ENCODE peak calls at places on chromosomes 7 and 10, in six cellular contexts. O is iPS-NIHi11, J is caudate nucleus, D is dermis blood vessel endothelial cell, T is glutamatergic neuron, Q is GM12865. U is an unnamed sample.

GRCh38 chr7:103347507-103348267 is at the start of gene PSMC2:
- DNase-seq in O (peak), J (peak), D (peak), T (peak), Q (peak), U (peak)

GRCh38 chr7:75054744-75055527 is 18.7 kb downstream of the RCC1L start:
- DNase-seq in O (no peak), J (peak), D (peak), T (no peak), Q (no peak), U (no peak)

GRCh38 chr7:130144632-130145171 is 60.5 kb downstream of the TMEM209 start:
- DNase-seq in O (no peak), J (no peak), D (no peak), T (no peak), Q (no peak), U (no peak)

GRCh38 chr7:154569916-154570315 is 433.0 kb downstream of the PAXIP1 start:
- DNase-seq in O (no peak), J (no peak), D (no peak), T (no peak), Q (no peak), U (no peak)

GRCh38 chr10:20795391-20795790 is 101.7 kb downstream of the NEBL start:
- DNase-seq in O (no peak), J (no peak), D (no peak), T (no peak), Q (no peak), U (no peak)

GRCh38 chr10:6494934-6495592 is 85.0 kb downstream of the PRKCQ start:
- DNase-seq in O (no peak), J (no peak), D (no peak), T (no peak), Q (no peak), U (no peak)

GRCh38 chr7:6012355-6013104 is 3.5 kb downstream of the AIMP2 start:
- DNase-seq in O (no peak), J (no peak), D (no peak), T (no peak), Q (no peak), U (peak)

GRCh38 chr7:29480934-29481625 is 82.6 kb upstream of the PRR15 start:
- DNase-seq in O (no peak), J (no peak), D (no peak), T (no peak), Q (no peak), U (no peak)

GRCh38 chr10:132299381-132300336 is 8.1 kb downstream of the STK32C start:
- DNase-seq in O (no peak), J (no peak), D (no peak), T (no peak), Q (no peak), U (no peak)

GRCh38 chr7:6392712-6393666 is 54.8 kb downstream of the DAGLB start:
- DNase-seq in O (no peak), J (no peak), D (peak), T (no peak), Q (peak), U (peak)

GRCh38 chr7:100568936-100569844 is 4.5 kb downstream of the SAP25 start:
- DNase-seq in O (peak), J (peak), D (peak), T (peak), Q (peak), U (peak)

GRCh38 chr10:71471957-71472365 is 75.2 kb downstream of the CDH23 start:
- DNase-seq in O (no peak), J (no peak), D (no peak), T (no peak), Q (no peak), U (no peak)

GRCh38 chr7:106737202-106737562 is 76.2 kb upstream of the CCDC71L start:
- DNase-seq in O (no peak), J (no peak), D (peak), T (no peak), Q (no peak), U (peak)

GRCh38 chr10:60281331-60281730 is 108.3 kb downstream of the ANK3 start:
- DNase-seq in O (no peak), J (no peak), D (peak), T (no peak), Q (no peak), U (no peak)

GRCh38 chr7:65840446-65840845 is 32.4 kb upstream of the VKORC1L1 start:
- DNase-seq in O (peak), J (no peak), D (no peak), T (no peak), Q (peak), U (peak)

GRCh38 chr7:134693256-134693655 is 46.6 kb downstream of the BPGM start:
- DNase-seq in O (no peak), J (no peak), D (peak), T (no peak), Q (no peak), U (no peak)

GRCh38 chr7:74006451-74007259 is 21.3 kb upstream of the ELN start:
- DNase-seq in O (no peak), J (no peak), D (peak), T (no peak), Q (no peak), U (peak)

GRCh38 chr7:149261321-149261828 is 621 bp upstream of the ZNF783 start:
- DNase-seq in O (no peak), J (no peak), D (peak), T (no peak), Q (peak), U (peak)

GRCh38 chr7:39353615-39354376 is 212.4 kb upstream of the YAE1 start:
- DNase-seq in O (peak), J (no peak), D (peak), T (peak), Q (no peak), U (no peak)

GRCh38 chr7:91201731-91202130 is 62.5 kb upstream of the FZD1 start:
- DNase-seq in O (no peak), J (no peak), D (no peak), T (no peak), Q (no peak), U (no peak)

GRCh38 chr10:63562391-63562790 is 41.2 kb downstream of the REEP3 start:
- DNase-seq in O (no peak), J (no peak), D (no peak), T (no peak), Q (no peak), U (no peak)

GRCh38 chr10:118569241-118569881 is 26.1 kb downstream of the PRLHR start:
- DNase-seq in O (no peak), J (no peak), D (no peak), T (no peak), Q (no peak), U (no peak)

GRCh38 chr10:125006188-125006680 is 64.3 kb downstream of the ZRANB1 start:
- DNase-seq in O (no peak), J (no peak), D (no peak), T (no peak), Q (no peak), U (no peak)

GRCh38 chr10:102335184-102335583 is 60.3 kb upstream of the NFKB2 start:
- DNase-seq in O (no peak), J (no peak), D (no peak), T (no peak), Q (no peak), U (no peak)

GRCh38 chr10:118332247-118332646 is 9.9 kb downstream of the FAM204A start:
- DNase-seq in O (peak), J (no peak), D (no peak), T (no peak), Q (peak), U (peak)

GRCh38 chr7:71497233-71497946 is 365.4 kb downstream of the GALNT17 start:
- DNase-seq in O (no peak), J (no peak), D (no peak), T (peak), Q (no peak), U (no peak)

GRCh38 chr7:154911862-154912261 is 91.1 kb downstream of the PAXIP1 start:
- DNase-seq in O (no peak), J (no peak), D (no peak), T (no peak), Q (no peak), U (no peak)

GRCh38 chr7:25995893-25996529 is 156.0 kb upstream of the NFE2L3 start:
- DNase-seq in O (no peak), J (no peak), D (no peak), T (no peak), Q (no peak), U (no peak)

GRCh38 chr7:18597759-18598158 is 102.2 kb downstream of the HDAC9 start:
- DNase-seq in O (no peak), J (no peak), D (no peak), T (no peak), Q (no peak), U (no peak)

GRCh38 chr10:35127289-35127891 is 744 bp downstream of the CREM start:
- DNase-seq in O (peak), J (peak), D (peak), T (peak), Q (peak), U (peak)

GRCh38 chr10:77863446-77863845 is 63.1 kb downstream of the DLG5 start:
- DNase-seq in O (no peak), J (no peak), D (no peak), T (no peak), Q (no peak), U (no peak)

GRCh38 chr7:138542183-138542582 is 82.1 kb downstream of the TRIM24 start:
- DNase-seq in O (no peak), J (no peak), D (no peak), T (no peak), Q (peak), U (no peak)

U was measured in NB4.